ENCODE peak calls at places on chromosomes 16 and 17, in ten cellular contexts. B is astrocyte; C is GM23248; F is PC-3; G is left ventricle myocardium inferior; H is effector memory CD4-positive, alpha-beta T cell; T is naive thymus-derived CD4-positive, alpha-beta T cell; X is adrenal gland; W is CD4-positive, CD25-positive, alpha-beta regulatory T cell; M is mucosa of descending colon. L is an unnamed sample. For H3K36me3 and H3K4me1, the result is how much of the 10 kb centered on the place peaks cover.

GRCh38 chr17:72461757-72462156 is 340.9 kb downstream of the SOX9 start:
- DNase-seq in B (no peak), C (no peak), F (no peak), G (no peak), H (no peak), T (no peak), X (no peak), W (no peak), M (no peak), L (no peak)

GRCh38 chr17:58452738-58453137 is 35.4 kb upstream of the RNF43 start:
- DNase-seq in B (no peak), C (peak), F (peak), G (no peak), H (no peak), T (no peak), X (no peak), W (no peak), M (no peak), L (peak)

GRCh38 chr17:6213859-6214258 is 143.7 kb downstream of the WSCD1 start:
- DNase-seq in B (no peak), C (no peak), F (no peak), G (no peak), H (no peak), T (no peak), X (no peak), W (no peak), M (no peak), L (no peak)

GRCh38 chr16:68590201-68590994 is 51.3 kb downstream of the ZFP90 start:
- DNase-seq in B (peak), C (peak), F (peak), G (peak), H (no peak), T (peak), X (peak), W (peak), M (peak), L (peak)

GRCh38 chr17:70588003-70588402 is 418.7 kb downstream of the KCNJ2 start:
- DNase-seq in B (peak), C (no peak), F (no peak), G (no peak), H (no peak), T (no peak), X (no peak), W (no peak), M (no peak), L (no peak)

GRCh38 chr17:7323731-7324437 is 5.3 kb downstream of the NEURL4 start:
- DNase-seq in B (no peak), C (peak), F (peak), G (peak), H (peak), T (peak), X (no peak), W (peak), M (no peak), L (no peak)

GRCh38 chr17:22202702-22203101 is 510.4 kb downstream of the KCNJ18 start:
- DNase-seq in B (no peak), C (no peak), F (no peak), G (no peak), H (no peak), T (no peak), X (no peak), W (no peak), M (no peak), L (no peak)

GRCh38 chr16:379183-379960 is 2.4 kb downstream of the PGAP6 start:
- DNase-seq in B (no peak), C (no peak), F (no peak), G (no peak), H (no peak), T (no peak), X (no peak), W (no peak), M (peak), L (no peak)

GRCh38 chr16:10939649-10940206 is 2.5 kb downstream of the DEXI start:
- DNase-seq in B (no peak), C (no peak), F (no peak), G (no peak), H (no peak), T (no peak), X (no peak), W (no peak), M (no peak), L (no peak)

GRCh38 chr16:2060346-2060745 is 12.6 kb downstream of the TSC2 start:
- DNase-seq in B (no peak), C (no peak), F (no peak), G (no peak), H (no peak), T (no peak), X (no peak), W (no peak), M (no peak), L (no peak)

GRCh38 chr17:39563476-39563875 is 44.2 kb downstream of the NEUROD2 start:
- DNase-seq in B (no peak), C (no peak), F (no peak), G (no peak), H (no peak), T (no peak), X (no peak), W (no peak), M (no peak), L (peak)

GRCh38 chr17:78374631-78375274 is 3.7 kb upstream of the PGS1 start:
- DNase-seq in B (peak), C (peak), F (peak), G (no peak), H (no peak), T (no peak), X (no peak), W (no peak), M (no peak), L (peak)

GRCh38 chr17:948284-948852 is 31.2 kb downstream of the NXN start:
- DNase-seq in B (no peak), C (no peak), F (no peak), G (no peak), H (no peak), T (no peak), X (no peak), W (no peak), M (no peak), L (peak)

GRCh38 chr17:47946929-47947397 is 5.6 kb downstream of the PNPO start:
- DNase-seq in B (peak), C (peak), F (peak), G (peak), H (peak), T (peak), X (peak), W (peak), M (no peak), L (peak)

GRCh38 chr17:58236394-58236793 is 2.0 kb upstream of the LPO start:
- DNase-seq in B (no peak), C (no peak), F (no peak), G (no peak), H (no peak), T (no peak), X (no peak), W (no peak), M (no peak), L (no peak)

GRCh38 chr17:57600092-57600491 is 145.0 kb downstream of the CCDC182 start:
- DNase-seq in B (peak), C (no peak), F (no peak), G (no peak), H (no peak), T (peak), X (peak), W (no peak), M (no peak), L (no peak)

GRCh38 chr17:67582632-67583230 is 135.0 kb upstream of the NOL11 start:
- DNase-seq in B (no peak), C (no peak), F (no peak), G (no peak), H (no peak), T (no peak), X (peak), W (no peak), M (peak), L (no peak)

GRCh38 chr16:81004646-81005353 is 1.9 kb downstream of the CMC2 start:
- DNase-seq in B (no peak), C (peak), F (peak), G (no peak), H (no peak), T (peak), X (no peak), W (peak), M (no peak), L (no peak)

GRCh38 chr17:17439971-17440843 is 36.6 kb upstream of the MED9 start:
- DNase-seq in B (no peak), C (peak), F (peak), G (peak), H (peak), T (peak), X (peak), W (peak), M (no peak), L (peak)

GRCh38 chr17:69473801-69474170 is 59.3 kb downstream of the MAP2K6 start:
- DNase-seq in B (peak), C (peak), F (peak), G (no peak), H (no peak), T (no peak), X (no peak), W (no peak), M (no peak), L (no peak)

GRCh38 chr17:19502517-19502916 is 31.1 kb upstream of the SLC47A1 start:
- DNase-seq in B (no peak), C (no peak), F (no peak), G (no peak), H (peak), T (peak), X (no peak), W (no peak), M (no peak), L (no peak)

GRCh38 chr17:40782450-40782849 is at the start of gene KRT27:
- DNase-seq in B (no peak), C (no peak), F (no peak), G (no peak), H (no peak), T (no peak), X (no peak), W (no peak), M (no peak), L (no peak)

GRCh38 chr16:66740010-66740409 is 11.4 kb downstream of the DYNC1LI2 start:
- DNase-seq in B (no peak), C (peak), F (peak), G (no peak), H (no peak), T (no peak), X (no peak), W (no peak), M (no peak), L (peak)

GRCh38 chr17:4587803-4588202 is 3.5 kb downstream of the SMTNL2 start:
- DNase-seq in B (no peak), C (no peak), F (no peak), G (peak), H (no peak), T (no peak), X (no peak), W (no peak), M (no peak), L (peak)

GRCh38 chr17:32956240-32956970 is 28.5 kb downstream of the TMEM98 start:
- DNase-seq in B (no peak), C (no peak), F (no peak), G (no peak), H (no peak), T (no peak), X (no peak), W (no peak), M (no peak), L (no peak)

GRCh38 chr17:64984776-64985521 is 65.7 kb upstream of the LRRC37A3 start:
- DNase-seq in B (peak), C (peak), F (peak), G (no peak), H (peak), T (peak), X (peak), W (peak), M (no peak), L (no peak)

GRCh38 chr17:48542956-48543853 is 1.7 kb downstream of the HOXB2 start:
- DNase-seq in B (no peak), C (peak), F (peak), G (peak), H (peak), T (no peak), X (peak), W (peak), M (peak), L (peak)

GRCh38 chr16:28172331-28172730 is 39.4 kb downstream of the XPO6 start:
- DNase-seq in B (no peak), C (no peak), F (no peak), G (no peak), H (no peak), T (no peak), X (no peak), W (no peak), M (no peak), L (no peak)
- H3K36me3 ChIP-seq in B (under half), C (half or more), F (under half), G (half or more), H (half or more), T (half or more), X (under half), W (half or more), M (under half), L (under half)

GRCh38 chr17:74465378-74466110 is 890 bp upstream of the CD300A start:
- DNase-seq in B (no peak), C (no peak), F (no peak), G (no peak), H (no peak), T (no peak), X (no peak), W (no peak), M (no peak), L (no peak)

GRCh38 chr17:74466111-74466784 is at the start of gene CD300A:
- DNase-seq in B (no peak), C (no peak), F (no peak), G (peak), H (no peak), T (no peak), X (peak), W (no peak), M (peak), L (no peak)

GRCh38 chr17:74464730-74465377 is 1.6 kb upstream of the CD300A start:
- DNase-seq in B (no peak), C (no peak), F (no peak), G (no peak), H (no peak), T (no peak), X (no peak), W (no peak), M (no peak), L (no peak)

GRCh38 chr17:74467221-74467951 is 952 bp downstream of the CD300A start:
- DNase-seq in B (no peak), C (no peak), F (no peak), G (no peak), H (no peak), T (no peak), X (peak), W (no peak), M (no peak), L (no peak)

GRCh38 chr17:74466785-74467158 is 338 bp downstream of the CD300A start:
- DNase-seq in B (no peak), C (no peak), F (no peak), G (no peak), H (no peak), T (no peak), X (no peak), W (no peak), M (no peak), L (no peak)
- H3K4me3 ChIP-seq in B (no peak), C (no peak), F (no peak), G (peak), H (peak), T (peak), X (peak), W (no peak), M (no peak), L (no peak)

GRCh38 chr16:28899882-28900600 is 21.8 kb downstream of the ATP2A1 start:
- DNase-seq in B (no peak), C (no peak), F (no peak), G (no peak), H (no peak), T (no peak), X (no peak), W (no peak), M (no peak), L (no peak)
- H3K4me1 ChIP-seq in B (under half), C (under half), F (under half), G (under half), H (under half), T (under half), X (under half), W (under half), M (under half), L (under half)

GRCh38 chr17:50187403-50187735 is 14.1 kb downstream of the COL1A1 start:
- DNase-seq in B (no peak), C (peak), F (no peak), G (no peak), H (no peak), T (no peak), X (no peak), W (no peak), M (peak), L (no peak)

GRCh38 chr17:50188521-50189395 is 12.7 kb downstream of the COL1A1 start:
- DNase-seq in B (peak), C (peak), F (no peak), G (no peak), H (no peak), T (no peak), X (no peak), W (no peak), M (no peak), L (no peak)

GRCh38 chr17:50186661-50187402 is 14.6 kb downstream of the COL1A1 start:
- DNase-seq in B (peak), C (peak), F (no peak), G (no peak), H (no peak), T (no peak), X (no peak), W (no peak), M (peak), L (no peak)

GRCh38 chr17:50189396-50190277 is 11.8 kb downstream of the COL1A1 start:
- DNase-seq in B (peak), C (peak), F (no peak), G (no peak), H (no peak), T (no peak), X (no peak), W (no peak), M (peak), L (no peak)

DNA sequence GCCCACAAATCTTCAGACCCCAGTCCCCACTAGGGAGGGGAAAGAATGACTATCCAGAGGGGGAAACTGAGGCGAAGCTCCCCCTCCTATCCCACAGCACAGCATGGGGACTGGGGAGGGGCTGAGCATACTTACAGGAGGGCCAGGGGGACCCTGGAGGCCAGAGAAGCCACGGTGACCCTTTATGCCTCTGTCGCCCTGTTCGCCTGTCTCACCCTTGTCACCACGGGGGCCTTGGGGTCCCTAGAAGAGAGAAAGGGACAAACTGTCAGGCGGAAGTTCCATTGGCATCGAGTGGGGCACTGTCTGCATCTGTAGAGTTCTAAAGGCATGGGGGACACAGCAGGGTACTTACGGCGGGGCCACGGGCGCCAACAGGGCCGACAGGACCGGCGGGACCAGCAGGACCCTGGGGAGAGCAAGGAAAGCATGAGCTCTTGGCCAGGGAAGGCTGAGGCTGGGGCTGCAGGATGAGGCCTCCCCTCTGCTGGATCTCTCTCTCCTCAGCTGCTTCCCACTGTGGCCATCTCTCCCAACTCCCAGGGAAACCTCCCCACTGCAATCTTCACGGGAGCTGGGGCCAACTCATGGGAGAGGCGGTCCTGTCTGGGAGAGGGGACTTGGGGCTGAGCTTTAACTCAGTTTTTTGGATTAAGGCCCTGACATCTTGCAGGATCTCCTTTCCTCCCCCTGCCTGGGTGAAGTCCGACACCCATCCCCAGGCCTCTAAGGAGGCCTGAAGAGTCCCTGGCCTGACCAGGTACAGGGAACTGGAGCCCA is 13.5 kb downstream of the COL1A1 start:
- DNase-seq in B (peak), C (peak), F (no peak), G (no peak), H (no peak), T (no peak), X (no peak), W (no peak), M (peak), L (no peak)
- H3K36me3 ChIP-seq in B (half or more), C (half or more), F (under half), G (half or more), H (under half), T (under half), X (under half), W (under half), M (under half), L (under half)

GRCh38 chr17:28712705-28713415 is 1.2 kb upstream of the PROCA1 start:
- DNase-seq in B (no peak), C (no peak), F (no peak), G (no peak), H (no peak), T (no peak), X (no peak), W (no peak), M (peak), L (no peak)

GRCh38 chr17:28716740-28717577 is 709 bp downstream of the RAB34 start:
- DNase-seq in B (peak), C (peak), F (peak), G (peak), H (no peak), T (no peak), X (peak), W (no peak), M (peak), L (peak)

GRCh38 chr17:28717578-28718316 is at the start of gene RAB34:
- DNase-seq in B (peak), C (peak), F (peak), G (peak), H (no peak), T (no peak), X (peak), W (no peak), M (peak), L (peak)

GRCh38 chr17:28714281-28714680 is 2.6 kb upstream of the PROCA1 start:
- DNase-seq in B (no peak), C (no peak), F (no peak), G (no peak), H (no peak), T (no peak), X (no peak), W (no peak), M (peak), L (no peak)

GRCh38 chr17:28715217-28715616 is 2.5 kb downstream of the RAB34 start:
- DNase-seq in B (no peak), C (no peak), F (no peak), G (no peak), H (no peak), T (no peak), X (no peak), W (no peak), M (no peak), L (no peak)
- H3K4me3 ChIP-seq in B (no peak), C (no peak), F (no peak), G (no peak), H (no peak), T (no peak), X (no peak), W (no peak), M (no peak), L (no peak)

GRCh38 chr17:80862341-80862969 is 129.2 kb upstream of the CHMP6 start:
- DNase-seq in B (no peak), C (no peak), F (no peak), G (no peak), H (no peak), T (no peak), X (no peak), W (no peak), M (peak), L (peak)

GRCh38 chr17:80862978-80863377 is 128.7 kb upstream of the CHMP6 start:
- DNase-seq in B (no peak), C (no peak), F (no peak), G (no peak), H (no peak), T (no peak), X (no peak), W (no peak), M (no peak), L (no peak)

GRCh38 chr17:80863626-80864025 is 128.0 kb upstream of the CHMP6 start:
- DNase-seq in B (no peak), C (no peak), F (no peak), G (no peak), H (no peak), T (no peak), X (no peak), W (no peak), M (peak), L (no peak)

GRCh38 chr17:80866050-80866793 is 125.4 kb upstream of the CHMP6 start:
- DNase-seq in B (peak), C (peak), F (peak), G (peak), H (peak), T (peak), X (peak), W (peak), M (peak), L (peak)

GRCh38 chr17:80864751-80865150 is 126.9 kb upstream of the CHMP6 start:
- DNase-seq in B (no peak), C (no peak), F (no peak), G (no peak), H (no peak), T (no peak), X (no peak), W (no peak), M (peak), L (no peak)
- H3K4me1 ChIP-seq in B (under half), C (under half), F (under half), G (under half), H (under half), T (under half), X (under half), W (under half), M (under half), L (under half)

DNA sequence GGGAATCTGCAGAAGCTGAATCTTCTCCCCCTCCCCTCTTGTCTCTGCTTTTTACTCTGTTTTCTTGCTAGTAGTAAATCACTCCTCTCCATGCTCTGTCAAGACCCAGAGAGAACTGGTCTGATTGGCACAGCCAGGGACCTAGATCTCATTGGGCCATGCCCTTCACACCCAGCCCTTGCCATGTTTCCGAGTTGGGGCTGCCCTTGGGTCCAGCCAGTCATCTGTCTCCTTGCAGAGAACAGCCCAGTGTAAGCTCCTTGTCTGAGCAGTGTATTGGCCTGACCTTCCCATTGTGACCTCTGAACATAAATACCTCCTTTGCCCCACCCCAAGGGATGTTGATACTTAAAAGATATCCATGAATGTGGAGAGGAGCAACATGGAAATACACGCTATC is 3.9 kb downstream of the MMP15 start:
- DNase-seq in B (no peak), C (no peak), F (no peak), G (no peak), H (no peak), T (no peak), X (no peak), W (no peak), M (no peak), L (no peak)
- H3K36me3 ChIP-seq in B (under half), C (under half), F (under half), G (under half), H (under half), T (under half), X (under half), W (under half), M (under half), L (under half)

GRCh38 chr16:51154271-51155171 is 3.5 kb upstream of the SALL1 start:
- DNase-seq in B (no peak), C (no peak), F (no peak), G (no peak), H (no peak), T (no peak), X (no peak), W (no peak), M (no peak), L (no peak)
- H3K4me3 ChIP-seq in B (peak), C (peak), F (no peak), G (peak), H (no peak), T (no peak), X (no peak), W (no peak), M (no peak), L (no peak)

L was measured in SJCRH30.